ENCODE peak calls at places on chromosomes 4 and X, in eight cellular contexts. Q, I, O, V, F, C, A and Y are unnamed samples.
A peak's percentile ranks its signal among the peaks of the same experiment; 100 is the strongest.

GRCh38 chr4:6718932-6719610 is 3.1 kb downstream of the BLOC1S4 start:
- DNase-seq in A (no peak), F (no peak), V (no peak), C (no peak), O (no peak), Q (no peak), I (no peak), Y (no peak)

GRCh38 chrX:149512225-149512885 is 7.2 kb upstream of the IDS start:
- DNase-seq in A (no peak), Q (no peak), V (peak; percentile 61), I (no peak), O (peak; percentile 37), F (peak; percentile 62), C (peak; percentile 46), Y (peak; percentile 71)

GRCh38 chrX:109774136-109774535 is 41.1 kb upstream of the ACSL4 start:
- DNase-seq in O (no peak), V (peak; percentile 55), A (no peak), C (no peak), Q (no peak), F (no peak), I (no peak), Y (no peak)

GRCh38 chr4:184825394-184826314 is at the start of gene ACSL1:
- DNase-seq in C (peak; percentile 41), Q (no peak), I (peak; percentile 87), O (peak; percentile 81), F (peak; percentile 93), A (peak; percentile 81), V (peak; percentile 79), Y (no peak)

GRCh38 chrX:7108995-7109634 is 38.4 kb upstream of the STS start:
- DNase-seq in Q (no peak), I (no peak), O (no peak), A (no peak), V (peak; percentile 21), F (peak; percentile 64), C (no peak), Y (no peak)

GRCh38 chr4:113468165-113469022 is 293.1 kb downstream of the CAMK2D start:
- DNase-seq in F (peak; percentile 62), V (peak; percentile 99), Q (peak; percentile 93), I (peak; percentile 57), O (peak; percentile 23), C (peak; percentile 31), A (peak; percentile 76), Y (peak; percentile 92)

GRCh38 chr4:39889226-39889625 is 88.5 kb downstream of the PDS5A start:
- DNase-seq in V (no peak), Q (no peak), I (no peak), A (no peak), O (no peak), F (no peak), C (no peak), Y (no peak)

GRCh38 chr4:165716472-165716871 is 156.6 kb upstream of the TLL1 start:
- DNase-seq in A (no peak), I (no peak), C (no peak), V (no peak), F (no peak), Q (no peak), O (no peak), Y (no peak)

GRCh38 chrX:112356031-112356430 is 273.5 kb upstream of the TRPC5 start:
- DNase-seq in C (no peak), I (no peak), O (no peak), Q (no peak), F (no peak), V (no peak), A (no peak), Y (no peak)

GRCh38 chr4:89537281-89537680 is 229.7 kb upstream of the GPRIN3 start:
- DNase-seq in O (no peak), I (no peak), V (no peak), A (no peak), C (no peak), Q (no peak), F (no peak), Y (no peak)

GRCh38 chr4:7808752-7809151 is 130.9 kb downstream of the AFAP1 start:
- DNase-seq in V (peak; percentile 85), C (no peak), Q (no peak), A (no peak), O (no peak), F (no peak), I (no peak), Y (peak; percentile 47)

GRCh38 chrX:47146936-47147859 is 2.2 kb downstream of the RBM10 start:
- DNase-seq in F (no peak), O (no peak), V (no peak), C (no peak), Q (no peak), I (no peak), A (no peak), Y (no peak)

GRCh38 chr4:121977251-121978168 is 25.6 kb upstream of the TRPC3 start:
- DNase-seq in V (peak; percentile 3), Q (no peak), F (no peak), O (no peak), C (no peak), A (no peak), I (no peak), Y (no peak)

DNA sequence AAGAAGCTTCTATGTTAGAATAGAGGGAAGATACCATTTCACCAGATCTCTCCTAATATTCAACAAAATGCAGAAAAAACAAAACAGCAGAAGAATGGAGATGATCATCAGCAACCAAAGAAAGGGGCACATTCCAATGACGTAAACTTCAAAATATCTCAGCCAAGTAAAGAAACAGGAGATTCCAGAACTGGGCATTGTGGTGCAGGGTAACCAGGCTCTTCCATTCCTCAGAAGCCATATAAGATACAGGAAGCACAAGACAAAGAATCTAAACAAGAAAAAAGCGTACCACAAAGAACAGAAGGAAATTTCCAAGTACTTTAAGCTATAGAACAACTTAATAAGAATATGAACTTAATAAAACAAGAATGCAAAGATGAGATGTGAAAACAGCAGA is 6.9 kb upstream of the ARMCX4 start:
- DNase-seq in I (no peak), F (no peak), A (no peak), V (peak; percentile 2), C (no peak), Q (no peak), O (no peak), Y (no peak)
- H3K4me1 ChIP-seq in I (peaks cover 2% of the 10 kb centered on the region), F (no peaks in the 10 kb centered on the region), A (no peaks in the 10 kb centered on the region), V (peaks cover 3% of the 10 kb centered on the region), C (no peaks in the 10 kb centered on the region), Q (no peaks in the 10 kb centered on the region), O (no peaks in the 10 kb centered on the region), Y (no peaks in the 10 kb centered on the region)

DNA sequence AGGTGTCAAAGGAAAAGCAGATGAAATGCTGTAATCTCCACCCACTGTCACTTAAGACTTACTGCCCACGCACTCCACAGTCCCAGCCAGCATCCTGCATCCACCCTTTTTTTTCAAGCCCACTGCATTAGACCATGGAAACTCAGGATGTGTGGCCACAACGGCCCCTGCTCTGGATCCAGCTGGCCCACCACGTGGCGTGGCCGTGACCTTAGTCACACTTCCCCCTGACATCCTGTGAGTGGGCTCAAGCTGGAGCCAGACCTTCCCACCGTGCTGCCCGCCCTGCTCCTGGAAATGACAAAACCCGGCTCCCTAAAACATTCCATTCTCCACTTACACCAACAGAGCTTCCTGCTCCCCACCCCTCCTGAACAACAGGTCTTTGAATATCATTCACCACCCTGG is 588.3 kb upstream of the DIPK2B start:
- DNase-seq in A (no peak), V (peak; percentile 60), O (no peak), Q (no peak), F (no peak), I (peak; percentile 42), C (no peak), Y (no peak)
- H3K4me1 ChIP-seq in A (no peaks in the 10 kb centered on the region), V (no peaks in the 10 kb centered on the region), O (no peaks in the 10 kb centered on the region), Q (no peaks in the 10 kb centered on the region), F (peaks cover 5% of the 10 kb centered on the region), I (peaks cover 2% of the 10 kb centered on the region), C (peaks cover 38% of the 10 kb centered on the region), Y (no peaks in the 10 kb centered on the region)

GRCh38 chrX:19846995-19847790 is 40.2 kb downstream of the SH3KBP1 start:
- DNase-seq in C (peak; percentile 3), F (no peak), A (no peak), Q (no peak), I (peak; percentile 53), V (peak; percentile 84), O (no peak), Y (peak; percentile 63)
- H3K4me1 ChIP-seq in C (peaks cover 13% of the 10 kb centered on the region), F (no peaks in the 10 kb centered on the region), A (no peaks in the 10 kb centered on the region), Q (no peaks in the 10 kb centered on the region), I (no peaks in the 10 kb centered on the region), V (peaks cover 6% of the 10 kb centered on the region), O (no peaks in the 10 kb centered on the region), Y (peaks cover 15% of the 10 kb centered on the region)

GRCh38 chrX:1475881-1476280 is 23.2 kb upstream of the ASMTL start:
- DNase-seq in O (no peak), V (no peak), F (no peak), I (no peak), A (no peak), C (no peak), Q (peak; percentile 50), Y (no peak)
- H3K4me1 ChIP-seq in O (no peaks in the 10 kb centered on the region), V (no peaks in the 10 kb centered on the region), F (peaks cover 3% of the 10 kb centered on the region), I (no peaks in the 10 kb centered on the region), A (no peaks in the 10 kb centered on the region), C (peaks cover 6% of the 10 kb centered on the region), Q (no peaks in the 10 kb centered on the region), Y (no peaks in the 10 kb centered on the region)

DNA sequence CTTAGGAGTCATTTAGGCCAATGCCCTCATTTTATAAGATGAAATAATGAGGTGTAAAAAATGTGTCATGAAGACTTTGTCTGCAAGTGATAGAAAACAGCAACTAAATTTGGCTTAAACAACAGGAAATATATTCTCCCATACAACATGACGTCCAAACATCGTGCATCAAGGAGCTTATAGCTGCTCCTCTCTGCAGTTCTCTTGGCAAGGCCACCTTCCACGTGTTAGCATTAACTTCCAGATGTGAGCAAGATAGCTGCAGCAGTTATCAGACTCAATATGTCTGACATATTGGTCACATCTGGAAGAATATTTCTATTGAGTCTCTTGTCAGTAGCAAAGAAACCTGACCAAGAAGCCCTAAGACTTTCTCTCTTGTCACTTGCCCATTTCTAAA is 16.7 kb downstream of the SCFD2 start:
- DNase-seq in C (no peak), O (no peak), A (no peak), V (no peak), Q (no peak), F (no peak), I (no peak), Y (no peak)
- H3K4me1 ChIP-seq in C (no peaks in the 10 kb centered on the region), O (no peaks in the 10 kb centered on the region), A (peaks cover 3% of the 10 kb centered on the region), V (no peaks in the 10 kb centered on the region), Q (peaks cover 4% of the 10 kb centered on the region), F (no peaks in the 10 kb centered on the region), I (peaks cover 1% of the 10 kb centered on the region), Y (no peaks in the 10 kb centered on the region)

GRCh38 chrX:107755721-107756120 is 19.9 kb downstream of the TSC22D3 start:
- DNase-seq in I (no peak), C (no peak), A (no peak), V (no peak), F (no peak), O (no peak), Q (no peak), Y (no peak)
- H3K4me1 ChIP-seq in I (peaks cover 8% of the 10 kb centered on the region), C (no peaks in the 10 kb centered on the region), A (peaks cover 8% of the 10 kb centered on the region), V (peaks cover 77% of the 10 kb centered on the region), F (peaks cover 16% of the 10 kb centered on the region), O (no peaks in the 10 kb centered on the region), Q (peaks cover 38% of the 10 kb centered on the region), Y (no peaks in the 10 kb centered on the region)

GRCh38 chr4:96912731-96913130 is 1072.8 kb downstream of the PDHA2 start:
- DNase-seq in I (no peak), A (no peak), Q (no peak), C (no peak), O (no peak), V (no peak), F (peak; percentile 73), Y (no peak)

GRCh38 chr4:96913437-96914075 is 1073.7 kb downstream of the PDHA2 start:
- DNase-seq in A (no peak), V (peak; percentile 33), C (no peak), Q (no peak), O (no peak), I (no peak), F (peak; percentile 24), Y (no peak)

GRCh38 chr4:96916731-96917130 is 1076.8 kb downstream of the PDHA2 start:
- DNase-seq in I (no peak), Q (no peak), O (no peak), C (no peak), A (no peak), V (no peak), F (peak; percentile 61), Y (no peak)
- H3K4me1 ChIP-seq in I (no peaks in the 10 kb centered on the region), Q (no peaks in the 10 kb centered on the region), O (no peaks in the 10 kb centered on the region), C (no peaks in the 10 kb centered on the region), A (no peaks in the 10 kb centered on the region), V (no peaks in the 10 kb centered on the region), F (peaks cover 13% of the 10 kb centered on the region), Y (no peaks in the 10 kb centered on the region)